ENCODE peak calls at places on chromosomes 11 and 22, in nine cellular contexts. I, Y, P, W, S, K, T, A and B are unnamed samples.

GRCh38 chr22:43543522-43544281 is 131.9 kb downstream of the MPPED1 start:
- DNase-seq in I (no peak), Y (no peak), P (no peak), W (no peak), S (no peak), K (no peak), T (no peak), A (no peak), B (no peak)

GRCh38 chr11:8285796-8286195 is 22.1 kb upstream of the LMO1 start:
- DNase-seq in I (no peak), Y (no peak), P (no peak), W (no peak), S (no peak), K (no peak), T (no peak), A (no peak), B (no peak)

GRCh38 chr22:43365715-43366440 is 22.7 kb upstream of the SCUBE1 start:
- DNase-seq in I (no peak), Y (no peak), P (no peak), W (no peak), S (no peak), K (no peak), T (no peak), A (no peak), B (no peak)

GRCh38 chr22:45129703-45130524 is 33.8 kb upstream of the NUP50 start:
- DNase-seq in I (peak), Y (no peak), P (no peak), W (no peak), S (peak), K (no peak), T (no peak), A (no peak), B (no peak)

GRCh38 chr22:20867179-20868099 is 8.6 kb downstream of the SNAP29 start:
- DNase-seq in I (no peak), Y (no peak), P (no peak), W (no peak), S (peak), K (no peak), T (no peak), A (no peak), B (no peak)

GRCh38 chr11:22554221-22554620 is 71.4 kb downstream of the FANCF start:
- DNase-seq in I (no peak), Y (no peak), P (peak), W (no peak), S (no peak), K (no peak), T (no peak), A (no peak), B (no peak)

GRCh38 chr11:115488945-115489344 is 15.3 kb downstream of the CADM1 start:
- DNase-seq in I (no peak), Y (no peak), P (peak), W (peak), S (no peak), K (no peak), T (no peak), A (no peak), B (no peak)

GRCh38 chr22:29617922-29618629 is 14.6 kb downstream of the NF2 start:
- DNase-seq in I (no peak), Y (no peak), P (peak), W (peak), S (peak), K (peak), T (no peak), A (no peak), B (no peak)

GRCh38 chr11:6469599-6469998 is 4.1 kb downstream of the TRIM3 start:
- DNase-seq in I (no peak), Y (no peak), P (no peak), W (no peak), S (no peak), K (no peak), T (no peak), A (no peak), B (no peak)

GRCh38 chr11:278001-278951 is at the start of gene NLRP6:
- DNase-seq in I (no peak), Y (no peak), P (no peak), W (no peak), S (no peak), K (no peak), T (no peak), A (no peak), B (no peak)

GRCh38 chr22:31036671-31037550 is 44.2 kb upstream of the SMTN start:
- DNase-seq in I (no peak), Y (no peak), P (peak), W (peak), S (peak), K (peak), T (no peak), A (peak), B (no peak)

GRCh38 chr22:48054596-48054995 is 1292.1 kb downstream of the TBC1D22A start:
- DNase-seq in I (no peak), Y (no peak), P (no peak), W (no peak), S (no peak), K (no peak), T (no peak), A (no peak), B (no peak)

GRCh38 chr11:64245401-64245796 is 1.3 kb downstream of the PPP1R14B start:
- DNase-seq in I (peak), Y (no peak), P (peak), W (no peak), S (no peak), K (no peak), T (peak), A (no peak), B (no peak)

GRCh38 chr11:68255526-68255925 is 16.2 kb downstream of the C11orf24 start:
- DNase-seq in I (no peak), Y (no peak), P (no peak), W (no peak), S (no peak), K (no peak), T (no peak), A (no peak), B (no peak)

GRCh38 chr11:33514079-33514690 is 186.4 kb downstream of the C11orf91 start:
- DNase-seq in I (no peak), Y (no peak), P (no peak), W (no peak), S (no peak), K (no peak), T (no peak), A (no peak), B (no peak)

GRCh38 chr11:118002541-118003019 is 16.4 kb downstream of the IL10RA start:
- DNase-seq in I (no peak), Y (no peak), P (no peak), W (no peak), S (no peak), K (no peak), T (no peak), A (no peak), B (no peak)

GRCh38 chr11:30586251-30587144 is at the start of gene MPPED2:
- DNase-seq in I (peak), Y (no peak), P (no peak), W (no peak), S (no peak), K (no peak), T (no peak), A (no peak), B (no peak)

GRCh38 chr11:8220261-8221024 is 43.2 kb downstream of the LMO1 start:
- DNase-seq in I (no peak), Y (no peak), P (no peak), W (no peak), S (no peak), K (no peak), T (no peak), A (no peak), B (no peak)